ENCODE peak calls at places on chromosome 11, in ten cellular contexts. One of them, this sample, is unnamed.

GRCh38 chr11:94948070-94948617 is 25.2 kb downstream of the CWC15 start:
- DNase-seq in endothelial cell: no peak
- DNase-seq in neural crest cell: no peak
- DNase-seq in PC-3: peak
- DNase-seq in GM13976: no peak
- DNase-seq in BJ: peak
- DNase-seq in adrenal gland: no peak
- DNase-seq in thoracic aorta: no peak
- DNase-seq in fibroblast of pulmonary artery: peak
- DNase-seq in GM10248: no peak
- DNase-seq in this sample: no peak

GRCh38 chr11:31355131-31355530 is 14.4 kb downstream of the DCDC1 start:
- DNase-seq in PC-3: no peak
- DNase-seq in GM13976: no peak
- DNase-seq in adrenal gland: no peak
- DNase-seq in endothelial cell: no peak
- DNase-seq in neural crest cell: no peak
- DNase-seq in fibroblast of pulmonary artery: peak
- DNase-seq in BJ: no peak
- DNase-seq in thoracic aorta: no peak
- DNase-seq in GM10248: no peak
- DNase-seq in this sample: no peak

GRCh38 chr11:44398266-44399045 is 88.5 kb upstream of the ALX4 start:
- DNase-seq in GM13976: no peak
- DNase-seq in fibroblast of pulmonary artery: no peak
- DNase-seq in GM10248: no peak
- DNase-seq in thoracic aorta: no peak
- DNase-seq in adrenal gland: no peak
- DNase-seq in neural crest cell: no peak
- DNase-seq in endothelial cell: no peak
- DNase-seq in BJ: no peak
- DNase-seq in PC-3: no peak
- DNase-seq in this sample: no peak

GRCh38 chr11:78256962-78257361 is 68.2 kb downstream of the USP35 start:
- DNase-seq in BJ: peak
- DNase-seq in GM13976: no peak
- DNase-seq in fibroblast of pulmonary artery: peak
- DNase-seq in PC-3: no peak
- DNase-seq in thoracic aorta: peak
- DNase-seq in adrenal gland: peak
- DNase-seq in endothelial cell: peak
- DNase-seq in GM10248: no peak
- DNase-seq in neural crest cell: no peak
- DNase-seq in this sample: no peak

GRCh38 chr11:31823372-31824371 is 12.6 kb upstream of the PAX6 start:
- DNase-seq in BJ: no peak
- DNase-seq in GM13976: peak
- DNase-seq in PC-3: no peak
- DNase-seq in endothelial cell: no peak
- DNase-seq in adrenal gland: no peak
- DNase-seq in thoracic aorta: no peak
- DNase-seq in GM10248: peak
- DNase-seq in neural crest cell: peak
- DNase-seq in fibroblast of pulmonary artery: no peak
- DNase-seq in this sample: no peak

GRCh38 chr11:61021661-61022212 is 50.3 kb downstream of the CD6 start:
- DNase-seq in neural crest cell: no peak
- DNase-seq in thoracic aorta: no peak
- DNase-seq in BJ: no peak
- DNase-seq in fibroblast of pulmonary artery: no peak
- DNase-seq in PC-3: no peak
- DNase-seq in GM10248: no peak
- DNase-seq in adrenal gland: no peak
- DNase-seq in GM13976: no peak
- DNase-seq in endothelial cell: no peak
- DNase-seq in this sample: no peak

GRCh38 chr11:28701760-28702449 is 593.7 kb downstream of the METTL15 start:
- DNase-seq in endothelial cell: no peak
- DNase-seq in fibroblast of pulmonary artery: peak
- DNase-seq in thoracic aorta: no peak
- DNase-seq in BJ: no peak
- DNase-seq in neural crest cell: no peak
- DNase-seq in PC-3: peak
- DNase-seq in GM13976: no peak
- DNase-seq in adrenal gland: peak
- DNase-seq in GM10248: no peak
- DNase-seq in this sample: no peak

GRCh38 chr11:69260622-69261021 is 33.3 kb upstream of the MYEOV start:
- DNase-seq in GM13976: no peak
- DNase-seq in PC-3: no peak
- DNase-seq in fibroblast of pulmonary artery: no peak
- DNase-seq in BJ: peak
- DNase-seq in GM10248: no peak
- DNase-seq in adrenal gland: no peak
- DNase-seq in thoracic aorta: no peak
- DNase-seq in neural crest cell: no peak
- DNase-seq in endothelial cell: no peak
- DNase-seq in this sample: no peak

GRCh38 chr11:75140269-75141138 is 10.4 kb upstream of the SLCO2B1 start:
- DNase-seq in PC-3: peak
- DNase-seq in thoracic aorta: no peak
- DNase-seq in endothelial cell: peak
- DNase-seq in fibroblast of pulmonary artery: peak
- DNase-seq in BJ: no peak
- DNase-seq in adrenal gland: peak
- DNase-seq in GM10248: peak
- DNase-seq in neural crest cell: peak
- DNase-seq in GM13976: peak
- DNase-seq in this sample: peak

GRCh38 chr11:6745465-6746015 is 26.2 kb downstream of the OR2AG2 start:
- DNase-seq in PC-3: no peak
- DNase-seq in fibroblast of pulmonary artery: no peak
- DNase-seq in GM13976: peak
- DNase-seq in adrenal gland: no peak
- DNase-seq in neural crest cell: no peak
- DNase-seq in GM10248: peak
- DNase-seq in BJ: no peak
- DNase-seq in thoracic aorta: no peak
- DNase-seq in endothelial cell: no peak
- DNase-seq in this sample: no peak

GRCh38 chr11:120019191-120019590 is 118.7 kb downstream of the TRIM29 start:
- DNase-seq in neural crest cell: no peak
- DNase-seq in GM13976: no peak
- DNase-seq in GM10248: no peak
- DNase-seq in adrenal gland: no peak
- DNase-seq in endothelial cell: no peak
- DNase-seq in BJ: no peak
- DNase-seq in fibroblast of pulmonary artery: no peak
- DNase-seq in thoracic aorta: no peak
- DNase-seq in PC-3: no peak
- DNase-seq in this sample: no peak

DNA sequence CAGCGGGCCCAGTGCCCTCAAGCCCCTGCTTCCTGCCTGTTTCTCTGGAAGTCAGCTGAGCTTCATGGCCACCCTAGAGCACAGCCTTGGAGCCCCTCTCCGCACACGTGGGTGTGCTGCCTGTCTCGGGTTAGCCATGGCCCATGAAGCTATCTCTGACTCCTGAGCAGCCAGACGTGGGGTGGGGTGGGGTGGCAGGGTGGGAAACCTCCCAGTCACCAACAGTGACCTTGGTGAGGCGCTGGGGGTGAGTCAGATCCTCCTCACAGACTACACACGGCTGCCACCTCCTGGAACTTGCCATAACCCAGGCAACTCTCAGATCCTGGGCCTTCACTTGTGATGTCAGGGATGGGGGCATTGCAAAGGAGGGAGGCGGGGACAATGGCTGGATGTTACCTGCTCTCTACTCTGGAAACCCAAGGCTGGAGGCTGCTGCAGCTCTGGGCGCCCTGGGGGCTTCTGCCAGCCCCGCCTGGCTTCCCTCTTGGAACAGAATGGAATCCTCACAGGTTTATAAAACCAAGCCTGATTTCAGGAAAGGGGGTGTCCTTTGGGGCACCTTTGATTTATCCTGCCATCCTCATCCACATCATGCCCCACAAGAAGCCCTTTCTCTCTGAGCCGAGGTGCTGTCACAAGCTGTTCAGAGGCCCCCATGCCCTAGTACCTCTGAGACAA is 88.4 kb downstream of the SNX19 start:
- DNase-seq in GM13976: peak
- DNase-seq in fibroblast of pulmonary artery: peak
- DNase-seq in adrenal gland: peak
- DNase-seq in neural crest cell: peak
- DNase-seq in thoracic aorta: peak
- DNase-seq in GM10248: peak
- DNase-seq in endothelial cell: peak
- DNase-seq in PC-3: peak
- DNase-seq in BJ: no peak
- DNase-seq in this sample: no peak
- TF ChIP-seq CTCF in GM13976: no peak
- TF ChIP-seq CTCF in fibroblast of pulmonary artery: peak
- TF ChIP-seq CTCF in adrenal gland: peak
- TF ChIP-seq CTCF in neural crest cell: peak
- TF ChIP-seq CTCF in thoracic aorta: peak
- TF ChIP-seq CTCF in GM10248: peak
- TF ChIP-seq CTCF in endothelial cell: no peak
- TF ChIP-seq CTCF in PC-3: peak
- TF ChIP-seq CTCF in BJ: peak
- TF ChIP-seq CTCF in this sample: peak

DNA sequence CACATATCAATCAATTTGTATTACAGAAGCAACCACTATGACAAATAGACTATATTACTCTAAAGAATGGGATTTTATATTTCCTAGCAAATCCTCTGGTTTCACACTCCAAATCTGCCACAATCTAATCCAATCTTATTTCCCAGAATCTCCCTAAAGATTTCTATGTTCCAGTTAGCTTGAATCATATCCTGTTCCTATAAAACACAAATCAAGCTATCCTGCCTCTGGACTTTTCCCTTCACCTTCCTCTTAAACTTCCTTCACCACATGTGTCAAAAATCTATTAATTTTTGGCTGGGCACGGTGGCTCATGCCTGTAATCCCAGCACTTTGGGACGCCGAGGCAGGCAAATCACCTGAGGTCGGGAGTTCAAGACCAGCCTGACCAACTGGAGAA is 50.0 kb downstream of the PIK3C2A start:
- DNase-seq in GM10248: no peak
- DNase-seq in adrenal gland: no peak
- DNase-seq in GM13976: no peak
- DNase-seq in endothelial cell: no peak
- DNase-seq in fibroblast of pulmonary artery: no peak
- DNase-seq in BJ: no peak
- DNase-seq in thoracic aorta: no peak
- DNase-seq in PC-3: no peak
- DNase-seq in neural crest cell: no peak
- DNase-seq in this sample: no peak
- TF ChIP-seq CTCF in GM10248: no peak
- TF ChIP-seq CTCF in adrenal gland: no peak
- TF ChIP-seq CTCF in GM13976: no peak
- TF ChIP-seq CTCF in endothelial cell: no peak
- TF ChIP-seq CTCF in fibroblast of pulmonary artery: no peak
- TF ChIP-seq CTCF in BJ: no peak
- TF ChIP-seq CTCF in thoracic aorta: no peak
- TF ChIP-seq CTCF in PC-3: no peak
- TF ChIP-seq CTCF in neural crest cell: no peak
- TF ChIP-seq CTCF in this sample: no peak

GRCh38 chr11:11985954-11986949 is 22.2 kb downstream of the DKK3 start:
- DNase-seq in adrenal gland: no peak
- DNase-seq in BJ: no peak
- DNase-seq in endothelial cell: no peak
- DNase-seq in GM13976: no peak
- DNase-seq in fibroblast of pulmonary artery: no peak
- DNase-seq in neural crest cell: no peak
- DNase-seq in PC-3: no peak
- DNase-seq in GM10248: no peak
- DNase-seq in thoracic aorta: no peak
- DNase-seq in this sample: no peak

GRCh38 chr11:11988862-11989261 is 19.6 kb downstream of the DKK3 start:
- DNase-seq in fibroblast of pulmonary artery: no peak
- DNase-seq in thoracic aorta: no peak
- DNase-seq in adrenal gland: no peak
- DNase-seq in BJ: no peak
- DNase-seq in GM13976: no peak
- DNase-seq in GM10248: no peak
- DNase-seq in endothelial cell: no peak
- DNase-seq in neural crest cell: no peak
- DNase-seq in PC-3: no peak
- DNase-seq in this sample: peak

GRCh38 chr11:11985016-11985715 is 23.3 kb downstream of the DKK3 start:
- DNase-seq in GM10248: no peak
- DNase-seq in endothelial cell: no peak
- DNase-seq in neural crest cell: no peak
- DNase-seq in GM13976: no peak
- DNase-seq in adrenal gland: no peak
- DNase-seq in BJ: peak
- DNase-seq in fibroblast of pulmonary artery: peak
- DNase-seq in thoracic aorta: no peak
- DNase-seq in PC-3: peak
- DNase-seq in this sample: no peak

GRCh38 chr11:11988099-11988651 is 20.3 kb downstream of the DKK3 start:
- DNase-seq in adrenal gland: no peak
- DNase-seq in BJ: peak
- DNase-seq in PC-3: peak
- DNase-seq in endothelial cell: no peak
- DNase-seq in GM10248: no peak
- DNase-seq in thoracic aorta: no peak
- DNase-seq in neural crest cell: no peak
- DNase-seq in fibroblast of pulmonary artery: peak
- DNase-seq in GM13976: no peak
- DNase-seq in this sample: no peak

DNA sequence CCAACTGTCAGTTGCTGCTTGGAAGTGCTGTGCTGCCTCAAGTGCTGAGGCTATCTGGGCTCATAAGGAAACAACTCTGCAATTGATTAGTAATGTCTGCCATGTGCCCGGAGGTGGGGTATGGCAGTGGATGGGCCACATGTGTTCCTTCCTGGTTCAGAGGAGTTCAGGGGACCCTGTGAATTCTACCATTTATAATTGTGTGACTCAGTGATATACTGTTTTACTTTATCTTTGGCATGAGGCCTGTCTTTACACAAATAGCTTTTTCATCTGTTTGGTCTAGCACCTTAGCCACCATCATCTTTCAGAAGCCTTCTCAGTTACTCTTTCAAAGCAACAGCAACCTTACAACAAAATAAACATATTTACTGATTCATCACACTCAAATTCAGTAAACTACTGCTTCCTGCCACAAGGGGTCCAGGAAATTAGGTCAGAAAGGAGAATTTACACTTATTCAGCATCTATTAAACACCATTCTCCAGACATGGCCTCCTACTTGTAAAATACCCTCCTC is 20.9 kb downstream of the DKK3 start:
- DNase-seq in fibroblast of pulmonary artery: peak
- DNase-seq in GM13976: no peak
- DNase-seq in adrenal gland: no peak
- DNase-seq in BJ: no peak
- DNase-seq in PC-3: peak
- DNase-seq in neural crest cell: no peak
- DNase-seq in endothelial cell: no peak
- DNase-seq in GM10248: no peak
- DNase-seq in thoracic aorta: no peak
- DNase-seq in this sample: no peak
- TF ChIP-seq CTCF in fibroblast of pulmonary artery: peak
- TF ChIP-seq CTCF in GM13976: no peak
- TF ChIP-seq CTCF in adrenal gland: peak
- TF ChIP-seq CTCF in BJ: peak
- TF ChIP-seq CTCF in PC-3: peak
- TF ChIP-seq CTCF in neural crest cell: peak
- TF ChIP-seq CTCF in endothelial cell: peak
- TF ChIP-seq CTCF in GM10248: no peak
- TF ChIP-seq CTCF in thoracic aorta: peak
- TF ChIP-seq CTCF in this sample: peak

GRCh38 chr11:128524172-128524571 is 63.2 kb downstream of the ETS1 start:
- DNase-seq in GM13976: no peak
- DNase-seq in BJ: no peak
- DNase-seq in fibroblast of pulmonary artery: no peak
- DNase-seq in thoracic aorta: no peak
- DNase-seq in neural crest cell: no peak
- DNase-seq in endothelial cell: no peak
- DNase-seq in adrenal gland: no peak
- DNase-seq in GM10248: no peak
- DNase-seq in PC-3: no peak
- DNase-seq in this sample: no peak
- TF ChIP-seq CTCF in GM13976: no peak
- TF ChIP-seq CTCF in BJ: no peak
- TF ChIP-seq CTCF in fibroblast of pulmonary artery: no peak
- TF ChIP-seq CTCF in thoracic aorta: no peak
- TF ChIP-seq CTCF in neural crest cell: no peak
- TF ChIP-seq CTCF in endothelial cell: no peak
- TF ChIP-seq CTCF in adrenal gland: no peak
- TF ChIP-seq CTCF in GM10248: no peak
- TF ChIP-seq CTCF in PC-3: no peak
- TF ChIP-seq CTCF in this sample: no peak

This sample was measured in type B pancreatic cell.